ENCODE peak calls at places on chromosomes 11 and 22, in four cellular contexts. Z is activated CD4-positive, CD25-positive, alpha-beta regulatory T cell treated with anti-CD3 and anti-CD28 coated beads, Interleukin-2, amount 50 U/mL, for 72 hours; S is activated CD4-positive, alpha-beta T cell treated with anti-CD3 and anti-CD28 coated beads for 24 hours; X is lower lobe of right lung. P is an unnamed sample.

GRCh38 chr22:38655532-38656255 is 498 bp downstream of the FAM227A start:
- DNase-seq in Z (no peak), S (peak; percentile 1), X (no peak), P (peak; percentile 28)

GRCh38 chr22:37486224-37486845 is at the start of gene MFNG:
- DNase-seq in Z (peak; percentile 79), S (peak; percentile 68), X (peak; percentile 90), P (peak; percentile 84)

GRCh38 chr11:18720086-18720810 is 5.7 kb downstream of the IGSF22 start:
- DNase-seq in Z (no peak), S (no peak), X (no peak), P (no peak)

GRCh38 chr11:130449996-130450419 is 1.6 kb downstream of the ADAMTS15 start:
- DNase-seq in Z (no peak), S (no peak), X (peak; percentile 81), P (no peak)

GRCh38 chr11:42329930-42330555 is 870.6 kb upstream of the LRRC4C start:
- DNase-seq in Z (no peak), S (no peak), X (no peak), P (no peak)

GRCh38 chr11:2139691-2140337 is 625 bp upstream of the IGF2 start:
- DNase-seq in Z (no peak), S (no peak), X (no peak), P (no peak)

GRCh38 chr11:61777234-61778090 is 14.9 kb downstream of the TMEM258 start:
- DNase-seq in Z (peak; percentile 70), S (peak; percentile 55), X (no peak), P (peak; percentile 61)

GRCh38 chr22:29517215-29517908 is 36.2 kb downstream of the THOC5 start:
- DNase-seq in Z (no peak), S (no peak), X (no peak), P (peak; percentile 84)

GRCh38 chr11:74791333-74792100 is 42.9 kb downstream of the RNF169 start:
- DNase-seq in Z (no peak), S (no peak), X (no peak), P (no peak)

GRCh38 chr11:117183724-117184349 is 5.3 kb downstream of the SIDT2 start:
- DNase-seq in Z (no peak), S (no peak), X (peak; percentile 70), P (peak; percentile 10)

P was measured in right lobe of liver.